ENCODE peak calls at places on chromosome 22, in seven cellular contexts. V, W, Y, X, E, N and C are unnamed samples.
A peak's percentile ranks its signal among the peaks of the same experiment; 100 is the strongest.

GRCh38 chr22:29031236-29031982 is 30.2 kb downstream of the C22orf31 start:
- DNase-seq in X (peak; percentile 97), W (peak; percentile 79), N (no peak), E (peak; percentile 99), Y (peak; percentile 74), V (peak; percentile 95), C (peak; percentile 97)

GRCh38 chr22:19886605-19887250 is 32.1 kb upstream of the GNB1L start:
- DNase-seq in E (no peak), W (no peak), N (no peak), X (peak; percentile 90), V (peak; percentile 70), Y (peak; percentile 81), C (no peak)

GRCh38 chr22:40118979-40119378 is 58.7 kb upstream of the TNRC6B start:
- DNase-seq in W (no peak), Y (no peak), N (no peak), X (no peak), V (no peak), E (no peak), C (no peak)

GRCh38 chr22:28837640-28838039 is 37.3 kb upstream of the XBP1 start:
- DNase-seq in X (no peak), W (no peak), E (peak; percentile 12), N (no peak), Y (no peak), V (no peak), C (no peak)

GRCh38 chr22:37320726-37321286 is 38.5 kb downstream of the CYTH4 start:
- DNase-seq in E (no peak), W (no peak), N (no peak), V (no peak), X (no peak), Y (no peak), C (no peak)

GRCh38 chr22:21696115-21696514 is 30.3 kb downstream of the PPIL2 start:
- DNase-seq in V (no peak), E (no peak), N (no peak), X (no peak), Y (no peak), W (no peak), C (no peak)

GRCh38 chr22:38298312-38299000 is 18.8 kb downstream of the CSNK1E start:
- DNase-seq in Y (no peak), E (peak; percentile 96), W (no peak), N (no peak), X (peak; percentile 39), V (peak; percentile 100), C (peak; percentile 99)

GRCh38 chr22:26942301-26942927 is 285.0 kb downstream of the MIAT start:
- DNase-seq in X (peak; percentile 21), W (no peak), Y (no peak), V (no peak), E (peak; percentile 22), N (no peak), C (no peak)